ENCODE peak calls at places on chromosomes 3 and 15, in five cellular contexts. R is SK-N-SH, E is HepG2, O is GM12878, W is A549. J is an unnamed sample.

GRCh38 chr15:55799287-55800212 is 56.6 kb upstream of the PRTG start:
- DNase-seq in R (peak), E (peak), O (peak), W (peak), J (peak)

GRCh38 chr3:169769287-169770181 is at the start of gene ACTRT3:
- DNase-seq in R (peak), E (peak), O (no peak), W (peak), J (peak)

GRCh38 chr3:5055352-5056004 is 66.6 kb upstream of the ARL8B start:
- DNase-seq in R (no peak), E (no peak), O (no peak), W (no peak), J (no peak)

GRCh38 chr3:110174908-110175307 is 837.6 kb upstream of the DPPA4 start:
- DNase-seq in R (no peak), E (no peak), O (no peak), W (no peak), J (no peak)

GRCh38 chr15:36601497-36601932 is 22.1 kb downstream of the CDIN1 start:
- DNase-seq in R (no peak), E (no peak), O (no peak), W (no peak), J (no peak)

GRCh38 chr3:65713016-65713415 is 325.7 kb downstream of the MAGI1 start:
- DNase-seq in R (no peak), E (no peak), O (no peak), W (no peak), J (peak)

GRCh38 chr3:106881177-106881576 is 496.1 kb upstream of the CCDC54 start:
- DNase-seq in R (no peak), E (no peak), O (no peak), W (no peak), J (no peak)

GRCh38 chr3:193157051-193157450 is 84.0 kb upstream of the PLAAT1 start:
- DNase-seq in R (no peak), E (no peak), O (no peak), W (no peak), J (no peak)

GRCh38 chr3:112446343-112446742 is 52.9 kb downstream of the BTLA start:
- DNase-seq in R (no peak), E (no peak), O (no peak), W (no peak), J (no peak)

GRCh38 chr3:2268779-2269178 is 170.1 kb downstream of the CNTN4 start:
- DNase-seq in R (peak), E (no peak), O (no peak), W (peak), J (peak)

GRCh38 chr3:102570551-102570950 is 135.7 kb downstream of the ZPLD1 start:
- DNase-seq in R (no peak), E (no peak), O (no peak), W (no peak), J (no peak)

GRCh38 chr3:126798521-126798920 is 94.5 kb downstream of the CHCHD6 start:
- DNase-seq in R (no peak), E (no peak), O (no peak), W (no peak), J (no peak)

GRCh38 chr3:13072239-13073041 is 789 bp downstream of the IQSEC1 start:
- DNase-seq in R (peak), E (no peak), O (peak), W (no peak), J (peak)

GRCh38 chr3:143167956-143168355 is 48.4 kb downstream of the CHST2 start:
- DNase-seq in R (no peak), E (no peak), O (no peak), W (no peak), J (no peak)

GRCh38 chr3:194761384-194761783 is 75.7 kb downstream of the FAM43A start:
- DNase-seq in R (no peak), E (no peak), O (no peak), W (no peak), J (no peak)

GRCh38 chr15:68696532-68697363 is 118.0 kb downstream of the CORO2B start:
- DNase-seq in R (no peak), E (no peak), O (no peak), W (no peak), J (no peak)

GRCh38 chr3:53796161-53796560 is 50.1 kb downstream of the CHDH start:
- DNase-seq in R (peak), E (no peak), O (no peak), W (no peak), J (no peak)

GRCh38 chr15:95417761-95418160 is 912.7 kb upstream of the NR2F2 start:
- DNase-seq in R (no peak), E (no peak), O (no peak), W (no peak), J (no peak)

GRCh38 chr15:40930430-40931299 is 1.5 kb downstream of the DLL4 start:
- DNase-seq in R (peak), E (peak), O (no peak), W (peak), J (peak)

GRCh38 chr15:73346735-73347312 is 21.9 kb downstream of the HCN4 start:
- DNase-seq in R (no peak), E (peak), O (no peak), W (peak), J (peak)

GRCh38 chr3:126130981-126131750 is 47.2 kb upstream of the SLC41A3 start:
- DNase-seq in R (peak), E (no peak), O (no peak), W (no peak), J (no peak)

GRCh38 chr3:123632161-123632655 is 47.4 kb upstream of the HACD2 start:
- DNase-seq in R (no peak), E (no peak), O (no peak), W (peak), J (peak)

GRCh38 chr3:86774082-86774691 is 216.8 kb downstream of the VGLL3 start:
- DNase-seq in R (no peak), E (peak), O (no peak), W (peak), J (peak)

GRCh38 chr15:101276501-101277037 is 716 bp downstream of the SELENOS start:
- DNase-seq in R (peak), E (no peak), O (no peak), W (peak), J (peak)

GRCh38 chr15:26891448-26891881 is 24.6 kb downstream of the GABRA5 start:
- DNase-seq in R (peak), E (peak), O (no peak), W (peak), J (peak)

GRCh38 chr3:141740349-141740748 is 2.3 kb downstream of the RNF7 start:
- DNase-seq in R (no peak), E (no peak), O (no peak), W (no peak), J (no peak)
- H3K4me2 ChIP-seq in R (peak), E (peak), O (peak), W (peak), J (peak)

DNA sequence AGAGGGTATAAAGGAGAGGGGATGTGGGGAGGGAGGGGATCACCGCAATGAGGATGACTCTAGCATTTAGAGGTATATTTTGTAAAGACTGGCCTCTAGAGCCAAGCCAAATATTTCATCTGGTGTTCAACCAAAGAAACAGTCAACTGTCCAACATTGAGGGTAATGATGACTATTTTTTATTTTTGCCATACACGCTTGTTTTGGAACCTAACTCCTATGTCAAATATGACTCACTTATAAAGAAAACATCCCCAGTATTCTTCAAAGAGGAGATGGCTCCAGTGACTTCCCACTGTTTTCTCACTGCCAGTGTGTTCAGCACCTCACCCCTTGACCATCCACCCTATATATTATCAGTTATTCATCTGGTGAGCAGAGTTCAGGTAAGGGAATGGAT is 77.3 kb downstream of the WNT5A start:
- DNase-seq in R (no peak), E (no peak), O (no peak), W (no peak), J (no peak)
- TF ChIP-seq REST in R (no peak), E (no peak), O (no peak), W (no peak), J (no peak)

DNA sequence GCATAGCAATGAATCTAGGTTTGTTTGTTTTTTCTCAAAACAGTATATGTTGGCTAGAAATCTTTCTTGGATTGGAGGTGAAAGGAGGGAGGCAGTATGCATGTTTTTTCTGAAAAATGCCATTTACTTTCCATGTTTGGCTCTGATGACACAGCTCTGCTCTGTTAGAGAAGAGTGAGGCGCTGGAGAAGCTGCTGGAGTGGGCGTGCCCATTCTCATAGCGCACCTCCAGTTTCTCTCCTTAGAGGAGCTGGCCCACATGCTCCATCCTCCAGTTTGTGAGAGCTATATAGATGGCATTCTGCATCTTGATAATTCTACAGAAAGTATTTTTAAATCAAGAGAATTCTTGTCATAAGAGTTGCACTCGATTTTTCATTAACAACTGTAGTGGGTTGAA is 423.4 kb upstream of the TPM1 start:
- DNase-seq in R (no peak), E (no peak), O (no peak), W (no peak), J (no peak)
- H3K4me2 ChIP-seq in R (peak), E (no peak), O (no peak), W (no peak), J (no peak)

GRCh38 chr15:99467338-99467720 is 98.5 kb upstream of the MEF2A start:
- DNase-seq in R (no peak), E (no peak), O (no peak), W (no peak), J (no peak)

GRCh38 chr15:99466701-99467337 is 99.0 kb upstream of the MEF2A start:
- DNase-seq in R (no peak), E (no peak), O (no peak), W (no peak), J (no peak)

GRCh38 chr15:99472416-99473145 is 93.2 kb upstream of the MEF2A start:
- DNase-seq in R (no peak), E (peak), O (no peak), W (no peak), J (no peak)

GRCh38 chr15:99464137-99464536 is 101.6 kb upstream of the MEF2A start:
- DNase-seq in R (no peak), E (no peak), O (no peak), W (no peak), J (no peak)

GRCh38 chr15:99467861-99468460 is 97.8 kb upstream of the MEF2A start:
- DNase-seq in R (no peak), E (no peak), O (no peak), W (no peak), J (no peak)
- TF ChIP-seq REST in R (no peak), E (no peak), O (no peak), W (no peak), J (no peak)

GRCh38 chr3:78875851-78876250 is 891.9 kb downstream of the ROBO1 start:
- DNase-seq in R (no peak), E (no peak), O (no peak), W (no peak), J (no peak)
- H3K4me2 ChIP-seq in R (no peak), E (no peak), O (no peak), W (no peak), J (no peak)

GRCh38 chr3:60573494-60573893 is 677.8 kb downstream of the FHIT start:
- DNase-seq in R (no peak), E (no peak), O (no peak), W (no peak), J (no peak)

GRCh38 chr3:60575726-60576272 is 675.5 kb downstream of the FHIT start:
- DNase-seq in R (no peak), E (no peak), O (no peak), W (no peak), J (no peak)

GRCh38 chr3:60574046-60574769 is 677.0 kb downstream of the FHIT start:
- DNase-seq in R (no peak), E (no peak), O (no peak), W (no peak), J (no peak)

GRCh38 chr3:60571511-60571910 is 679.7 kb downstream of the FHIT start:
- DNase-seq in R (no peak), E (no peak), O (no peak), W (no peak), J (no peak)
- TF ChIP-seq REST in R (no peak), E (no peak), O (no peak), W (no peak), J (no peak)

GRCh38 chr15:43514241-43515057 is 3.0 kb upstream of the MAP1A start:
- DNase-seq in R (peak), E (peak), O (no peak), W (no peak), J (peak)

GRCh38 chr15:43516801-43517353 is 531 bp upstream of the MAP1A start:
- DNase-seq in R (peak), E (no peak), O (no peak), W (no peak), J (peak)

GRCh38 chr15:43515731-43516130 is 1.7 kb upstream of the MAP1A start:
- DNase-seq in R (no peak), E (no peak), O (no peak), W (no peak), J (no peak)

GRCh38 chr15:43517354-43518072 is at the start of gene MAP1A:
- DNase-seq in R (peak), E (no peak), O (no peak), W (no peak), J (peak)

GRCh38 chr15:43516185-43516584 is 1.2 kb upstream of the MAP1A start:
- DNase-seq in R (no peak), E (no peak), O (no peak), W (no peak), J (no peak)
- H3K4me2 ChIP-seq in R (peak), E (no peak), O (no peak), W (no peak), J (peak)